ENCODE peak calls at places on chromosomes 5 and 9, in five cellular contexts. Z, G, F, W and D are unnamed samples.

GRCh38 chr5:17113174-17113941 is 104.1 kb upstream of the BASP1 start:
- DNase-seq in F (no peak), W (no peak), G (no peak), Z (no peak), D (peak)

GRCh38 chr5:143581649-143582048 is 178.2 kb upstream of the NR3C1 start:
- DNase-seq in W (no peak), Z (no peak), G (no peak), F (no peak), D (no peak)

GRCh38 chr5:159650803-159651202 is 265.5 kb upstream of the ADRA1B start:
- DNase-seq in G (no peak), Z (no peak), F (no peak), W (no peak), D (no peak)

GRCh38 chr9:91131433-91131839 is 230.3 kb downstream of the AUH start:
- DNase-seq in Z (peak), G (peak), F (peak), W (no peak), D (peak)

GRCh38 chr9:96172797-96173196 is 129.2 kb downstream of the HSD17B3 start:
- DNase-seq in F (no peak), G (no peak), Z (no peak), W (no peak), D (no peak)

GRCh38 chr9:124776952-124777645 is at the start of gene OLFML2A:
- DNase-seq in F (no peak), W (no peak), G (peak), Z (peak), D (peak)

GRCh38 chr9:81083821-81084512 is 605.4 kb downstream of the TLE1 start:
- DNase-seq in G (peak), W (no peak), Z (no peak), F (peak), D (peak)

GRCh38 chr5:106331415-106331814 is 1339.3 kb downstream of the EFNA5 start:
- DNase-seq in G (no peak), F (peak), W (no peak), Z (no peak), D (peak)

GRCh38 chr5:122142480-122142879 is 13.1 kb downstream of the ZNF474 start:
- DNase-seq in G (no peak), Z (no peak), F (peak), W (no peak), D (peak)

GRCh38 chr5:110751902-110752762 is 13.3 kb downstream of the SLC25A46 start:
- DNase-seq in Z (no peak), F (no peak), G (peak), W (no peak), D (no peak)

GRCh38 chr5:14142202-14142855 is 813 bp upstream of the TRIO start:
- DNase-seq in Z (no peak), W (no peak), F (no peak), G (no peak), D (no peak)

GRCh38 chr5:147140558-147140957 is 94.3 kb upstream of the STK32A start:
- DNase-seq in G (no peak), W (no peak), Z (no peak), F (no peak), D (no peak)

GRCh38 chr9:82332018-82332773 is 343.6 kb downstream of the SPATA31D1 start:
- DNase-seq in F (peak), W (no peak), Z (no peak), G (no peak), D (peak)

GRCh38 chr9:3894764-3895163 is 369.0 kb upstream of the RFX3 start:
- DNase-seq in W (no peak), Z (no peak), F (no peak), G (no peak), D (peak)

GRCh38 chr9:33446507-33447403 is 638 bp downstream of the AQP3 start:
- DNase-seq in Z (no peak), G (peak), F (no peak), W (peak), D (peak)

GRCh38 chr9:16262467-16263261 is 607.8 kb downstream of the BNC2 start:
- DNase-seq in Z (no peak), F (no peak), W (no peak), G (peak), D (peak)

GRCh38 chr5:20105915-20106314 is 117.9 kb upstream of the CDH18 start:
- DNase-seq in W (no peak), F (no peak), Z (no peak), G (no peak), D (no peak)

GRCh38 chr5:81749562-81750307 is 1.2 kb downstream of the SSBP2 start:
- DNase-seq in W (peak), G (peak), Z (peak), F (no peak), D (peak)

GRCh38 chr5:67202830-67203229 is 6.2 kb upstream of the CD180 start:
- DNase-seq in W (no peak), F (no peak), Z (no peak), G (no peak), D (no peak)

GRCh38 chr9:131469369-131469768 is 33.3 kb upstream of the POMT1 start:
- DNase-seq in W (no peak), Z (no peak), G (no peak), F (no peak), D (no peak)

GRCh38 chr9:98453589-98454311 is 198.3 kb upstream of the TBC1D2 start:
- DNase-seq in F (no peak), W (no peak), Z (no peak), G (no peak), D (peak)

GRCh38 chr9:74942801-74943200 is 9.9 kb downstream of the C9orf40 start:
- DNase-seq in G (no peak), Z (no peak), F (no peak), W (no peak), D (no peak)

GRCh38 chr5:113800686-113801085 is 287.2 kb downstream of the YTHDC2 start:
- DNase-seq in W (no peak), Z (no peak), G (no peak), F (no peak), D (no peak)

GRCh38 chr5:14240366-14240765 is 97.2 kb downstream of the TRIO start:
- DNase-seq in G (no peak), F (peak), Z (no peak), W (no peak), D (peak)

GRCh38 chr5:66246621-66247020 is 102.5 kb downstream of the SREK1 start:
- DNase-seq in F (peak), Z (no peak), W (no peak), G (no peak), D (peak)

GRCh38 chr5:2627867-2628266 is 123.6 kb downstream of the IRX2 start:
- DNase-seq in Z (no peak), W (no peak), G (no peak), F (no peak), D (no peak)

GRCh38 chr9:116904165-116904564 is 217.1 kb downstream of the TRIM32 start:
- DNase-seq in Z (no peak), G (peak), W (no peak), F (no peak), D (no peak)

GRCh38 chr9:133976191-133976861 is 15.8 kb downstream of the VAV2 start:
- DNase-seq in W (no peak), F (no peak), G (no peak), Z (peak), D (no peak)